ENCODE peak calls at places on chromosomes 11 and 22, in six cellular contexts. One of them, this sample, is unnamed.

GRCh38 chr11:110565344-110565684 is 135.6 kb downstream of the FDX1 start:
- DNase-seq in colonic mucosa: no peak
- DNase-seq in NCI-H510A: no peak
- DNase-seq in T-helper 2 cell: no peak
- DNase-seq in activated naive CD4-positive, alpha-beta T cell: no peak
- DNase-seq in RCC 7860: no peak
- DNase-seq in this sample: peak

GRCh38 chr11:2204361-2205213 is 33.0 kb upstream of the TH start:
- DNase-seq in colonic mucosa: peak
- DNase-seq in NCI-H510A: no peak
- DNase-seq in T-helper 2 cell: no peak
- DNase-seq in activated naive CD4-positive, alpha-beta T cell: no peak
- DNase-seq in RCC 7860: no peak
- DNase-seq in this sample: peak

GRCh38 chr22:21760640-21761039 is 25.0 kb upstream of the YPEL1 start:
- DNase-seq in colonic mucosa: no peak
- DNase-seq in NCI-H510A: no peak
- DNase-seq in T-helper 2 cell: peak
- DNase-seq in activated naive CD4-positive, alpha-beta T cell: no peak
- DNase-seq in RCC 7860: no peak
- DNase-seq in this sample: no peak

GRCh38 chr11:111933872-111934271 is 3.3 kb upstream of the DIXDC1 start:
- DNase-seq in colonic mucosa: no peak
- DNase-seq in NCI-H510A: no peak
- DNase-seq in T-helper 2 cell: no peak
- DNase-seq in activated naive CD4-positive, alpha-beta T cell: no peak
- DNase-seq in RCC 7860: no peak
- DNase-seq in this sample: no peak

GRCh38 chr11:47551086-47551485 is 1.8 kb downstream of the CELF1 start:
- DNase-seq in colonic mucosa: no peak
- DNase-seq in NCI-H510A: no peak
- DNase-seq in T-helper 2 cell: no peak
- DNase-seq in activated naive CD4-positive, alpha-beta T cell: no peak
- DNase-seq in RCC 7860: no peak
- DNase-seq in this sample: peak

GRCh38 chr11:117833401-117833891 is 8.9 kb upstream of the FXYD2 start:
- DNase-seq in colonic mucosa: peak
- DNase-seq in NCI-H510A: peak
- DNase-seq in T-helper 2 cell: no peak
- DNase-seq in activated naive CD4-positive, alpha-beta T cell: no peak
- DNase-seq in RCC 7860: no peak
- DNase-seq in this sample: peak

GRCh38 chr22:41992496-41992895 is 6.1 kb upstream of the WBP2NL start:
- DNase-seq in colonic mucosa: no peak
- DNase-seq in NCI-H510A: no peak
- DNase-seq in T-helper 2 cell: no peak
- DNase-seq in activated naive CD4-positive, alpha-beta T cell: no peak
- DNase-seq in RCC 7860: no peak
- DNase-seq in this sample: no peak

GRCh38 chr22:24985824-24986214 is 33.3 kb downstream of the KIAA1671 start:
- DNase-seq in colonic mucosa: no peak
- DNase-seq in NCI-H510A: no peak
- DNase-seq in T-helper 2 cell: no peak
- DNase-seq in activated naive CD4-positive, alpha-beta T cell: no peak
- DNase-seq in RCC 7860: peak
- DNase-seq in this sample: no peak

GRCh38 chr11:9571071-9571765 is 2.3 kb upstream of the WEE1 start:
- DNase-seq in colonic mucosa: no peak
- DNase-seq in NCI-H510A: no peak
- DNase-seq in T-helper 2 cell: no peak
- DNase-seq in activated naive CD4-positive, alpha-beta T cell: no peak
- DNase-seq in RCC 7860: no peak
- DNase-seq in this sample: no peak

GRCh38 chr11:19632435-19632834 is 80.2 kb upstream of the NAV2 start:
- DNase-seq in colonic mucosa: no peak
- DNase-seq in NCI-H510A: no peak
- DNase-seq in T-helper 2 cell: no peak
- DNase-seq in activated naive CD4-positive, alpha-beta T cell: no peak
- DNase-seq in RCC 7860: peak
- DNase-seq in this sample: no peak

GRCh38 chr22:44182591-44183588 is 2.2 kb downstream of the PARVG start:
- DNase-seq in colonic mucosa: peak
- DNase-seq in NCI-H510A: no peak
- DNase-seq in T-helper 2 cell: peak
- DNase-seq in activated naive CD4-positive, alpha-beta T cell: no peak
- DNase-seq in RCC 7860: no peak
- DNase-seq in this sample: no peak

This sample was measured in HT-29.